ENCODE peak calls at places on chromosomes 3 and 15, in five cellular contexts. E, T, C, W and S are unnamed samples.

GRCh38 chr3:37712918-37713819 is 148.5 kb upstream of the CTDSPL start:
- DNase-seq in E (no peak), C (no peak), T (no peak), W (no peak), S (no peak)

GRCh38 chr3:13951184-13951583 is 71.3 kb upstream of the WNT7A start:
- DNase-seq in W (peak; percentile 49), C (no peak), T (no peak), E (no peak), S (no peak)

GRCh38 chr3:149507491-149508324 is 33.2 kb downstream of the TM4SF4 start:
- DNase-seq in C (peak; percentile 60), E (no peak), W (no peak), T (no peak), S (peak; percentile 50)

GRCh38 chr3:21665444-21665843 is 85.6 kb downstream of the ZNF385D start:
- DNase-seq in C (no peak), T (no peak), E (no peak), W (no peak), S (no peak)

GRCh38 chr3:23874359-23875120 is 42.2 kb downstream of the NKIRAS1 start:
- DNase-seq in E (no peak), W (no peak), C (no peak), T (no peak), S (no peak)

GRCh38 chr3:193883551-193883950 is 252.4 kb upstream of the HES1 start:
- DNase-seq in W (no peak), T (no peak), C (no peak), E (no peak), S (no peak)

GRCh38 chr3:129855454-129856419 is 37.8 kb downstream of the TMCC1 start:
- DNase-seq in W (no peak), E (no peak), C (no peak), T (no peak), S (no peak)

GRCh38 chr3:51710631-51711351 is 3.9 kb downstream of the GRM2 start:
- DNase-seq in E (no peak), T (peak; percentile 33), C (peak; percentile 15), W (no peak), S (no peak)

GRCh38 chr15:100083572-100083971 is 258.2 kb downstream of the ADAMTS17 start:
- DNase-seq in T (no peak), W (no peak), E (no peak), C (peak; percentile 60), S (peak; percentile 21)

GRCh38 chr3:17023006-17023664 is 138.4 kb downstream of the PLCL2 start:
- DNase-seq in W (no peak), E (peak; percentile 29), T (no peak), C (no peak), S (no peak)

GRCh38 chr15:68401496-68402431 is 30.2 kb downstream of the ITGA11 start:
- DNase-seq in C (no peak), W (no peak), E (no peak), T (no peak), S (no peak)

GRCh38 chr3:169286992-169287391 is 376.5 kb downstream of the MECOM start:
- DNase-seq in T (no peak), W (peak; percentile 34), C (no peak), E (no peak), S (no peak)

GRCh38 chr3:127639173-127640030 is 10.4 kb downstream of the PODXL2 start:
- DNase-seq in W (no peak), T (no peak), E (no peak), C (no peak), S (no peak)

GRCh38 chr3:169562988-169563774 is 100.3 kb downstream of the MECOM start:
- DNase-seq in E (no peak), T (no peak), W (no peak), C (no peak), S (no peak)

GRCh38 chr3:107506458-107506857 is 16.3 kb upstream of the BBX start:
- DNase-seq in W (no peak), C (no peak), T (no peak), E (no peak), S (no peak)

GRCh38 chr15:70419046-70419445 is 321.3 kb upstream of the TLE3 start:
- DNase-seq in E (no peak), W (no peak), T (no peak), C (no peak), S (no peak)

GRCh38 chr3:168467085-168467714 is 371.5 kb upstream of the GOLIM4 start:
- DNase-seq in E (no peak), C (no peak), W (peak; percentile 18), T (no peak), S (peak; percentile 35)

GRCh38 chr3:58260733-58261132 is 23.1 kb downstream of the ABHD6 start:
- DNase-seq in E (no peak), T (no peak), W (no peak), C (no peak), S (no peak)

DNA sequence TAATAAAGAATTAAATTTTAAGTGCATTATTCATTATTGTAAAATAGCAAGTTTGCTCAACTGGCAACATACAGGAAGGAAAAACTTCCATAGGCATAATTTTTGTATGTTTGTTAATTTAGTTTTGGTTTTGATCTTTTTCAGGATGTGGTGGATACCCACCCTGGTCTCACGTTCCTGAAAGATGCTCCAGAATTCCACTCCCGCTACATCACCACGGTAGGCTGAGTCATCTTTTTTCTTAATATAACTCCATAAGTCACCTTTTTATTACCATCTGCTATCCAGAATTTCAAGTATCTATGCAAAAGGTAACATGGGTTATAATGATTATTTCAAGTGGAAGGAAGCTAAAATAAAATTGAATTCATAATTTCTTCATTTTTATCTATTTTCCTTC is 104.8 kb downstream of the PPP2R3A start:
- DNase-seq in W (no peak), C (no peak), E (no peak), T (no peak), S (no peak)
- H3K27me3 ChIP-seq in W (no peaks in the 10 kb centered on the region), C (no peaks in the 10 kb centered on the region), E (no peaks in the 10 kb centered on the region), T (no peaks in the 10 kb centered on the region), S (no peaks in the 10 kb centered on the region)

GRCh38 chr15:67119238-67119846 is 53.9 kb downstream of the SMAD3 start:
- DNase-seq in W (no peak), T (no peak), C (no peak), E (no peak), S (no peak)

GRCh38 chr15:67118808-67119207 is 53.4 kb downstream of the SMAD3 start:
- DNase-seq in T (no peak), C (no peak), E (no peak), W (no peak), S (no peak)

GRCh38 chr15:67120839-67121540 is 55.6 kb downstream of the SMAD3 start:
- DNase-seq in C (peak; percentile 95), W (peak; percentile 84), E (peak; percentile 76), T (peak; percentile 84), S (peak; percentile 76)

GRCh38 chr15:67121725-67122600 is 56.6 kb downstream of the SMAD3 start:
- DNase-seq in W (no peak), E (no peak), T (no peak), C (no peak), S (no peak)

DNA sequence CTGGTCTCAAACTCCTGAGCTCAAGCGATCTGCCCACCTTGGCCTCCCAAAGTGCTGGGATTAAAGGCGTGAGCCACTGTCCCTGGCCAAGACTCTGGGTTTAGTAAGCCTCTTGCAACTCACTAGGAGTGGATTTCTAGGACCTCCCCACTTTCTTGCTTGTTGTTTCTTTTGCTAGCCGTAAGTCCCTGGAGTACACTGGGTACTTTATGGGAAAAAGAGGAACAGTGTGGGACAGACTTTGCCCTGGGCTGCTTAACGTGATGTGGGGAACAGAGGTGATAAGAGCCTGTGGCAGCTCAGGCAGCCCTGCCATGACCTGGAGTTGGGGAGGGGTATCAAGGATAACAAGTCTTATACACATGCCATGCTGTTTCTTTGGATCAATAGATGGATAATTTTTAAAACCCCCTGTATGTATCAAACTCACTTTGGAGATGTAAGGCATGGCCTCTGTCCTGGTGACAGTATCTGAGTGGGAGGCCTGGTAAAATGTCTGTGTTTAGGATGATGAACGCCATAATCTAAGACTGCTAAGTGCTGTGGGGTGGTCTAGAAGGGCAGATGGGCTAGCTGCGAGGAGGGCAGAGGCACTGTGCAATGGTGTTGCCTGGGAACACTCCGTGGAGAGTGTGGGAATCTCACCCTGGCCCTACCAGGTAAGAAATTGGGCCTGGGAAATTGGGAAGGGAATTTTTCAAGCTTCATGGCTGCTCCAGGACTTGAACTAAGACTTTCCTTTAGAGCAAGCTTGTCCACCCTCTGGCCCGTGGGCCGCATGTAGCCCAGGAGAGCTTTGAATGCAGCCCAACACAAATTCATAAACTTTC is 54.8 kb downstream of the SMAD3 start:
- DNase-seq in T (no peak), W (no peak), C (no peak), E (no peak), S (no peak)
- H3K4me3 ChIP-seq in T (peak overlapping the region; percentile 34), W (no peak overlapping the region), C (peak overlapping the region; percentile 42), E (peak overlapping the region; percentile 36), S (no peak overlapping the region)

GRCh38 chr3:126268866-126269265 is 88.3 kb downstream of the KLF15 start:
- DNase-seq in E (no peak), W (no peak), C (no peak), T (no peak), S (no peak)

GRCh38 chr3:126267976-126268615 is 87.7 kb upstream of the ALDH1L1 start:
- DNase-seq in T (no peak), W (no peak), C (peak; percentile 57), E (no peak), S (no peak)

GRCh38 chr3:126266291-126266840 is 86.0 kb upstream of the ALDH1L1 start:
- DNase-seq in C (peak; percentile 94), T (no peak), W (no peak), E (no peak), S (peak; percentile 61)

GRCh38 chr3:126266850-126267168 is 86.4 kb upstream of the ALDH1L1 start:
- DNase-seq in E (no peak), C (no peak), W (no peak), T (no peak), S (no peak)

GRCh38 chr3:126267169-126267975 is 87.0 kb upstream of the ALDH1L1 start:
- DNase-seq in T (no peak), C (peak; percentile 88), W (peak; percentile 25), E (no peak), S (peak; percentile 86)
- TF ChIP-seq CTCF in T (no peak), C (peak; percentile 16), W (no peak), E (no peak), S (no peak)

GRCh38 chr3:123421353-123422174 is 27.3 kb downstream of the ADCY5 start:
- DNase-seq in T (no peak), E (no peak), W (peak; percentile 53), C (peak; percentile 69), S (no peak)

GRCh38 chr3:123419850-123420292 is 29.0 kb downstream of the ADCY5 start:
- DNase-seq in C (no peak), T (peak; percentile 42), W (no peak), E (no peak), S (no peak)

GRCh38 chr3:123420416-123420968 is 28.4 kb downstream of the ADCY5 start:
- DNase-seq in E (no peak), T (peak; percentile 23), W (no peak), C (no peak), S (no peak)

GRCh38 chr3:123416647-123417046 is 32.2 kb downstream of the ADCY5 start:
- DNase-seq in T (no peak), E (no peak), C (no peak), W (no peak), S (no peak)

DNA sequence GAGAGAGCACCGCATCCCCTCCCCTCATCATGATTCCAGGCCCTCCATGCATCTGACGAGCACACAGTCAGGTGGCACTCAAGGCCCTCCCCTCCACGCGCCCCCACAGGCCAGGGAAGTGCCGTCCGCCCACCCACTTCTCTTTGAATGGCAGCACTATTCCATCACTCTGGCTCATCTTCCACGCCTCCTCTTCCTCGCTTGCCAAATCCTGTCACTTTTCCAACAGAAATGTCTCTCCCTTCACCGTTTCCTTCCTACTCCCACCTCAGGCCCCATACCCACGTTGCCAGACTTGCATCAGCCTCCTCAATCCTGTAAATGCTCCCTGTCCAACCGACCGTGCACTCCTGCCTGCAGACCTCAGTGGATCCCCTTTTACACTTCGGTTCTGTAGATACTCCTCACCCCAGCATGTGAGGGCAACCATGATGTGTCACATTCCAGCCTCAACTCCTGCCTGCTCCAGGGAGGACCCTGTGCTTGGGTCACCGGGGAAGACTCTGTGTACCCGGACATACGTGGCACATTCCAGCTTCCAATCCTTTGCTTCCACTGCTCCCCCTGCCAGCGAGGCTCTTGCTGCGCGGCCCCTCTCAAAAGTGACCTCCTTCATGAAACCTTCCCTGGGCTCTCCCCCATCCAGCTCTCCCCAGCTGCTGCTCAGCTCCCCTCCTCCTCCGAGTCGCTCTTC is 29.6 kb downstream of the ADCY5 start:
- DNase-seq in E (no peak), W (no peak), C (no peak), T (peak; percentile 41), S (no peak)
- H3K27me3 ChIP-seq in E (no peaks in the 10 kb centered on the region), W (no peaks in the 10 kb centered on the region), C (no peaks in the 10 kb centered on the region), T (no peaks in the 10 kb centered on the region), S (no peaks in the 10 kb centered on the region)